ENCODE peak calls at places on chromosomes 6 and 20, in six cellular contexts. T is gastrocnemius medialis, N is small intestine, P is heart left ventricle, O is adipocyte, W is breast epithelium. F is an unnamed sample.

GRCh38 chr20:24987873-24988835 is 4.4 kb downstream of the APMAP start:
- DNase-seq in T (no peak), N (no peak), P (peak), O (no peak), W (no peak), F (no peak)

GRCh38 chr6:106104476-106104875 is 18.3 kb downstream of the PRDM1 start:
- DNase-seq in T (no peak), N (no peak), P (no peak), O (no peak), W (no peak), F (no peak)

GRCh38 chr6:167730441-167730840 is 96.3 kb upstream of the AFDN start:
- DNase-seq in T (no peak), N (no peak), P (no peak), O (no peak), W (no peak), F (no peak)

GRCh38 chr6:79544939-79545450 is 7.8 kb upstream of the LCA5 start:
- DNase-seq in T (peak), N (peak), P (peak), O (peak), W (peak), F (peak)

GRCh38 chr20:24419786-24420185 is 49.6 kb upstream of the SYNDIG1 start:
- DNase-seq in T (no peak), N (no peak), P (no peak), O (no peak), W (no peak), F (no peak)

GRCh38 chr6:110628330-110628729 is 151.9 kb upstream of the SLC22A16 start:
- DNase-seq in T (no peak), N (no peak), P (no peak), O (peak), W (no peak), F (peak)

GRCh38 chr6:169702640-169703246 is 817 bp downstream of the C6orf120 start:
- DNase-seq in T (no peak), N (peak), P (no peak), O (peak), W (no peak), F (no peak)

GRCh38 chr20:22492497-22492896 is 91.9 kb downstream of the FOXA2 start:
- DNase-seq in T (no peak), N (no peak), P (no peak), O (no peak), W (no peak), F (no peak)

GRCh38 chr6:139996253-139996834 is 621.9 kb upstream of the CITED2 start:
- DNase-seq in T (no peak), N (no peak), P (no peak), O (no peak), W (no peak), F (no peak)

DNA sequence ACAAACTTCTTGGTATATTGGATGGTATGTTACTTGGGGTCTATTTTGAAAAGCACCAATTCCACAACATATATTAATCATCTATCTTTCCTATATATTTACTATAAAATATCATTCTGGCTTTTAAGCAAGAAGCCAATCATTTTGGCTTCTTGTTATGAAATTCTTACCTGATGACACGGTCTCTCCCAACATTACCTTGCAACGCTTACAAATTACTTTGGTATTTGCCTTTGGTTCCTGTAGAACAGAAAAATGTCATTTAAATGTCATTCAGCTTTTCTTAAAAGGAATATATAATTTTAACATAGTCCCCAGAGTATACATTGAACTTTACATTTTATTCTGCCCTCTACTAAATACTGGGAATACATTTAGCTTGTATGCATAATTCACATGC is 27.4 kb downstream of the UBE3D start:
- DNase-seq in T (no peak), N (no peak), P (no peak), O (no peak), W (no peak), F (no peak)
- H3K4me3 ChIP-seq in T (no peak), N (no peak), P (no peak), O (no peak), W (no peak), F (no peak)

DNA sequence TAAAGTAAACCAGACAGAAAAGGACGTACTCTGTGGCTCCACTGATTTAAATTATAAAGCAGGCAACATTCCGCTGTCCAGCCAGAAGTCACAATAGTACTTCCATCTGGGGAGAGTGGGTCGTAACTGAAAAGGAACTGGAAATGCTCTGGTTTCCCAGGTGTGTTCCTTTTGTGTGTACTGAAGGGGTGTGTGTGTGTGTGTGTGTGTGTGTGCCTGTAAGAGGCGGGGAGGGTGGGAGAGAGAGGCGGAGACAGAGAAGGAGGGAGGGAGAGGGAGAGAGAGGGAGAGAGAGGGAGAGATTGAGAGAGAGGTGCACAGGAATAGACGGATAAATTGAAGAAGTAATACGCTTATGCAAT is 178.4 kb upstream of the ZNF184 start:
- DNase-seq in T (no peak), N (no peak), P (no peak), O (no peak), W (no peak), F (no peak)
- H3K4me3 ChIP-seq in T (no peak), N (no peak), P (no peak), O (no peak), W (no peak), F (no peak)

GRCh38 chr20:1824834-1825233 is 70.4 kb upstream of the SIRPA start:
- DNase-seq in T (no peak), N (no peak), P (no peak), O (no peak), W (no peak), F (no peak)
- H3K4me3 ChIP-seq in T (no peak), N (no peak), P (no peak), O (no peak), W (no peak), F (no peak)

DNA sequence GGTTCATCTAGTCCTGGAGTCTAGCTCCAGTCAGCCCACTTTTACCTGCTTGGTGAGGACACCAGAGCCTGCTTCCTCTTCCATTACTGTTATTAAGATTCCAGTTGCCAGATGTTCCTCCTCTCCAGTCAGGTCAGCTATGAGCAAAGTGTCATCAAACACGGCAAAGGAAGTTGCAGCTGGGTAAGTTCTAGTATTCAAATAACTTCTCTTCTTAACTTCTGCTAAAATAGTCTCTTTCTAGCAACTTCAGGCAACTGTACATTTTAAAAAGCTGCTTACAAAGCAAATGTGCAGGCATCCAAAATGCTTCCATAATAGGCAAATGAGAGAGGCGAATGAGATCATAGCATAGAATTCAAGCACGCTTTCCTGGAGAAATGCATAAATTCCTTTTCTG is 18.4 kb upstream of the MRPS18A start:
- DNase-seq in T (no peak), N (no peak), P (no peak), O (peak), W (no peak), F (no peak)
- H3K4me3 ChIP-seq in T (no peak), N (no peak), P (no peak), O (no peak), W (no peak), F (no peak)

GRCh38 chr6:159169557-159170332 is 545 bp downstream of the FNDC1 start:
- DNase-seq in T (no peak), N (no peak), P (no peak), O (peak), W (no peak), F (peak)

GRCh38 chr6:159170999-159171712 is 2.0 kb downstream of the FNDC1 start:
- DNase-seq in T (no peak), N (no peak), P (peak), O (peak), W (no peak), F (peak)

GRCh38 chr6:159168536-159169192 is 536 bp upstream of the FNDC1 start:
- DNase-seq in T (peak), N (no peak), P (peak), O (no peak), W (no peak), F (no peak)

GRCh38 chr6:159170333-159170672 is 1.1 kb downstream of the FNDC1 start:
- DNase-seq in T (no peak), N (no peak), P (no peak), O (no peak), W (no peak), F (peak)

GRCh38 chr6:159169193-159169555 is at the start of gene FNDC1:
- DNase-seq in T (no peak), N (no peak), P (peak), O (peak), W (no peak), F (no peak)
- H3K4me3 ChIP-seq in T (peak), N (peak), P (peak), O (peak), W (peak), F (peak)

DNA sequence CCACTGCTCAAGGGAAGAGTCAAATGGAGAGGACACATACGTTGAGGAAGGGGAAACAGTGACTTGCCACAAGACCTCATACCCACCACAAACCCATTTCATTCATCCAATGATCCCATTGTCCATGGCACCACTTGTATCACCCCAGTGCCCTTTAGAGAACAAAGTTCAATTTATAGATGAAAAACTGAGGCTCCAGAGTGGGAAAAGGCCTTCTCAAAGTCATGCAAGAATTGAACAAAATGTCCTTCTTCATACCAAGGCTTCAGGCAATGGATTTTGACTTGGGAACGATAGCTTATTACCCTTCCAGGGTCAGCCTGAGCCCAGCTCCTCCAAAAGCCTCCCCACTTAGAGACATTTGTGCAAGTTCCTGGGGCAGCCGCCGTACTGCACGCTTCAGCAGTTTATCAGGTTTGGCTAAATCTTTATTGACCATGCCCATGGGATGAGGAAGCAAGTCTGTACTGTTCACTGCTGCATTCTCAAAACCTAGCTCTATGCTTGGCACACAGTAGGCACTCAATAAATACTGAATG is 47.3 kb upstream of the MRPS10 start:
- DNase-seq in T (no peak), N (no peak), P (no peak), O (no peak), W (no peak), F (no peak)
- H3K4me3 ChIP-seq in T (no peak), N (no peak), P (no peak), O (no peak), W (no peak), F (no peak)

DNA sequence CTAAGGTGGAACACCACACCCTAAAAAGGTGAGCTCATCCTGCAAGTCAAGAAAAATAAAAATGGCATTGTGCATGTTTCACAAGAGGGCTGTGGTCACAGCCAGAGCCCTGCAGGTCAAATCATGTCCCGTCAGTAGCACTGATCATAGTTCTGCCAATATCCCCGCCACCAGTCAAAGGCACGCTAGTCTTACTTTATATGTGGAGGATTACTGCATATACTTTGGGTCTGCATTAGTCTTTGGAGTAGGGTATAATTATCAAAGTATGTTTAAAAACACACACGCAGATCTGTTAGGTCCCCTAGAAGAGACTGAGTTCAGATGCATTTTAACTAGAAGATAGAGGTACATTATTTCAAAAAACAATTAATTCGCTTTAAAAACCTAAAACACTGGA is 1.8 kb downstream of the PERP start:
- DNase-seq in T (no peak), N (peak), P (no peak), O (no peak), W (peak), F (no peak)
- H3K4me3 ChIP-seq in T (no peak), N (no peak), P (peak), O (peak), W (no peak), F (peak)

GRCh38 chr6:137873273-137873762 is 6.3 kb downstream of the TNFAIP3 start:
- DNase-seq in T (peak), N (peak), P (peak), O (peak), W (peak), F (peak)
- H3K4me3 ChIP-seq in T (peak), N (no peak), P (peak), O (peak), W (peak), F (no peak)

GRCh38 chr6:14784596-14785360 is 461.1 kb upstream of the JARID2 start:
- DNase-seq in T (no peak), N (no peak), P (no peak), O (no peak), W (no peak), F (no peak)
- H3K4me3 ChIP-seq in T (no peak), N (no peak), P (no peak), O (no peak), W (no peak), F (no peak)